ENCODE peak calls at places on chromosomes 16 and 17, in nine cellular contexts. F is T-helper 17 cell; I is SW480; D is nucleus accumbens; K is T1000; A is Right ventricle myocardium inferior; X is CD4-positive, CD25-positive, alpha-beta regulatory T cell; H is kidney; M is activated T-cell treated with anti-CD3 and anti-CD28 coated beads, Interleukin-2, amount 50 U/mL, for 24 hours. T is an unnamed sample.

GRCh38 chr16:50195276-50195675 is 42.2 kb downstream of the TENT4B start:
- DNase-seq in F (no peak), I (no peak), D (no peak), K (no peak), A (no peak), X (no peak), H (no peak), M (no peak), T (no peak)

GRCh38 chr16:1877089-1877488 is 5.1 kb upstream of the MEIOB start:
- DNase-seq in F (no peak), I (no peak), D (no peak), K (no peak), A (no peak), X (no peak), H (peak), M (no peak), T (no peak)

GRCh38 chr17:38617967-38618760 is 12.4 kb upstream of the SRCIN1 start:
- DNase-seq in F (no peak), I (no peak), D (no peak), K (no peak), A (no peak), X (no peak), H (peak), M (no peak), T (no peak)

GRCh38 chr16:2852003-2852730 is 5.8 kb downstream of the PRSS22 start:
- DNase-seq in F (no peak), I (no peak), D (no peak), K (no peak), A (no peak), X (no peak), H (no peak), M (no peak), T (no peak)

GRCh38 chr17:77325826-77326581 is 185.2 kb downstream of the SEC14L1 start:
- DNase-seq in F (no peak), I (no peak), D (no peak), K (no peak), A (no peak), X (no peak), H (peak), M (peak), T (no peak)

GRCh38 chr16:5900046-5900445 is 802.5 kb upstream of the EEF2KMT start:
- DNase-seq in F (no peak), I (peak), D (no peak), K (no peak), A (no peak), X (no peak), H (no peak), M (no peak), T (no peak)

GRCh38 chr16:86519649-86520316 is 9.5 kb downstream of the FOXF1 start:
- DNase-seq in F (peak), I (peak), D (peak), K (peak), A (peak), X (peak), H (peak), M (peak), T (peak)

GRCh38 chr17:15255713-15256454 is 9.2 kb downstream of the PMP22 start:
- DNase-seq in F (no peak), I (no peak), D (no peak), K (no peak), A (no peak), X (no peak), H (no peak), M (no peak), T (no peak)

GRCh38 chr17:55540414-55541091 is 29.3 kb upstream of the SMIM36 start:
- DNase-seq in F (no peak), I (no peak), D (no peak), K (no peak), A (no peak), X (no peak), H (no peak), M (no peak), T (no peak)

GRCh38 chr16:68229431-68230175 is 6.3 kb downstream of the ESRP2 start:
- DNase-seq in F (no peak), I (peak), D (peak), K (peak), A (no peak), X (peak), H (peak), M (peak), T (peak)